ENCODE peak calls at places on chromosomes 13 and 19, in eight cellular contexts. One of them, this sample, is unnamed. For H3K4me1, the result is how much of the 10 kb centered on the place peaks cover.

GRCh38 chr13:77919351-77920294 is 992 bp upstream of the EDNRB start:
- DNase-seq in A549: no peak
- DNase-seq in right cardiac atrium: peak
- DNase-seq in heart left ventricle: peak
- DNase-seq in ovary: peak
- DNase-seq in CD8-positive, alpha-beta T cell: no peak
- DNase-seq in pancreas: peak
- DNase-seq in tibial nerve: peak
- DNase-seq in this sample: peak

GRCh38 chr13:110358381-110358780 is 51.3 kb downstream of the COL4A2 start:
- DNase-seq in A549: no peak
- DNase-seq in right cardiac atrium: no peak
- DNase-seq in ovary: no peak
- DNase-seq in heart left ventricle: no peak
- DNase-seq in pancreas: no peak
- DNase-seq in CD8-positive, alpha-beta T cell: no peak
- DNase-seq in tibial nerve: no peak
- DNase-seq in this sample: no peak

GRCh38 chr13:80952158-80952557 is 611.2 kb upstream of the SPRY2 start:
- DNase-seq in pancreas: no peak
- DNase-seq in A549: no peak
- DNase-seq in ovary: no peak
- DNase-seq in tibial nerve: no peak
- DNase-seq in right cardiac atrium: no peak
- DNase-seq in heart left ventricle: no peak
- DNase-seq in CD8-positive, alpha-beta T cell: no peak
- DNase-seq in this sample: no peak

GRCh38 chr13:31204592-31204991 is 4.8 kb downstream of the B3GLCT start:
- DNase-seq in CD8-positive, alpha-beta T cell: no peak
- DNase-seq in heart left ventricle: no peak
- DNase-seq in right cardiac atrium: no peak
- DNase-seq in A549: peak
- DNase-seq in ovary: no peak
- DNase-seq in pancreas: no peak
- DNase-seq in tibial nerve: no peak
- DNase-seq in this sample: no peak

GRCh38 chr13:19984430-19985218 is 26.1 kb downstream of the ZMYM2 start:
- DNase-seq in A549: peak
- DNase-seq in pancreas: no peak
- DNase-seq in CD8-positive, alpha-beta T cell: no peak
- DNase-seq in ovary: no peak
- DNase-seq in heart left ventricle: no peak
- DNase-seq in tibial nerve: no peak
- DNase-seq in right cardiac atrium: no peak
- DNase-seq in this sample: no peak

GRCh38 chr13:60398438-60398891 is 1.4 kb downstream of the TDRD3 start:
- DNase-seq in CD8-positive, alpha-beta T cell: no peak
- DNase-seq in pancreas: no peak
- DNase-seq in A549: no peak
- DNase-seq in right cardiac atrium: peak
- DNase-seq in heart left ventricle: no peak
- DNase-seq in ovary: no peak
- DNase-seq in tibial nerve: no peak
- DNase-seq in this sample: no peak

GRCh38 chr13:84834201-84834600 is 951.9 kb upstream of the SLITRK1 start:
- DNase-seq in heart left ventricle: no peak
- DNase-seq in right cardiac atrium: no peak
- DNase-seq in tibial nerve: no peak
- DNase-seq in ovary: no peak
- DNase-seq in A549: no peak
- DNase-seq in pancreas: no peak
- DNase-seq in CD8-positive, alpha-beta T cell: no peak
- DNase-seq in this sample: no peak

GRCh38 chr19:16828990-16829821 is at the start of gene SIN3B:
- DNase-seq in tibial nerve: peak
- DNase-seq in CD8-positive, alpha-beta T cell: peak
- DNase-seq in ovary: peak
- DNase-seq in pancreas: peak
- DNase-seq in right cardiac atrium: peak
- DNase-seq in heart left ventricle: peak
- DNase-seq in A549: peak
- DNase-seq in this sample: peak

GRCh38 chr13:29589234-29589633 is 6.3 kb downstream of the SLC7A1 start:
- DNase-seq in right cardiac atrium: no peak
- DNase-seq in heart left ventricle: no peak
- DNase-seq in A549: no peak
- DNase-seq in tibial nerve: no peak
- DNase-seq in ovary: no peak
- DNase-seq in pancreas: no peak
- DNase-seq in CD8-positive, alpha-beta T cell: no peak
- DNase-seq in this sample: no peak

GRCh38 chr19:18361646-18362045 is 21.2 kb downstream of the PGPEP1 start:
- DNase-seq in ovary: no peak
- DNase-seq in heart left ventricle: no peak
- DNase-seq in CD8-positive, alpha-beta T cell: no peak
- DNase-seq in pancreas: no peak
- DNase-seq in A549: no peak
- DNase-seq in tibial nerve: no peak
- DNase-seq in right cardiac atrium: no peak
- DNase-seq in this sample: no peak

GRCh38 chr19:18433039-18433691 is 4.8 kb downstream of the ISYNA1 start:
- DNase-seq in ovary: peak
- DNase-seq in right cardiac atrium: peak
- DNase-seq in tibial nerve: no peak
- DNase-seq in pancreas: no peak
- DNase-seq in CD8-positive, alpha-beta T cell: peak
- DNase-seq in A549: no peak
- DNase-seq in heart left ventricle: no peak
- DNase-seq in this sample: no peak

GRCh38 chr13:73417012-73417615 is 358.3 kb downstream of the KLF5 start:
- DNase-seq in pancreas: no peak
- DNase-seq in heart left ventricle: no peak
- DNase-seq in A549: peak
- DNase-seq in tibial nerve: no peak
- DNase-seq in ovary: no peak
- DNase-seq in CD8-positive, alpha-beta T cell: no peak
- DNase-seq in right cardiac atrium: no peak
- DNase-seq in this sample: no peak

GRCh38 chr19:27776020-27776419 is 1436.9 kb downstream of the UQCRFS1 start:
- DNase-seq in tibial nerve: no peak
- DNase-seq in ovary: no peak
- DNase-seq in heart left ventricle: no peak
- DNase-seq in A549: peak
- DNase-seq in CD8-positive, alpha-beta T cell: no peak
- DNase-seq in right cardiac atrium: no peak
- DNase-seq in pancreas: no peak
- DNase-seq in this sample: no peak

GRCh38 chr19:9165256-9165655 is 13.5 kb upstream of the OR7D2 start:
- DNase-seq in A549: no peak
- DNase-seq in CD8-positive, alpha-beta T cell: no peak
- DNase-seq in tibial nerve: no peak
- DNase-seq in right cardiac atrium: no peak
- DNase-seq in pancreas: no peak
- DNase-seq in heart left ventricle: no peak
- DNase-seq in ovary: no peak
- DNase-seq in this sample: no peak

GRCh38 chr13:54875111-54875510 is 1846.5 kb downstream of the OLFM4 start:
- DNase-seq in right cardiac atrium: no peak
- DNase-seq in A549: no peak
- DNase-seq in ovary: no peak
- DNase-seq in heart left ventricle: no peak
- DNase-seq in tibial nerve: no peak
- DNase-seq in CD8-positive, alpha-beta T cell: no peak
- DNase-seq in pancreas: no peak
- DNase-seq in this sample: no peak

GRCh38 chr13:76038920-76039716 is 403.0 kb downstream of the LMO7 start:
- DNase-seq in CD8-positive, alpha-beta T cell: no peak
- DNase-seq in ovary: no peak
- DNase-seq in right cardiac atrium: no peak
- DNase-seq in pancreas: no peak
- DNase-seq in tibial nerve: no peak
- DNase-seq in heart left ventricle: no peak
- DNase-seq in A549: no peak
- DNase-seq in this sample: no peak

GRCh38 chr19:48676887-48677286 is 4.1 kb upstream of the NTN5 start:
- DNase-seq in CD8-positive, alpha-beta T cell: no peak
- DNase-seq in ovary: no peak
- DNase-seq in right cardiac atrium: no peak
- DNase-seq in pancreas: no peak
- DNase-seq in heart left ventricle: no peak
- DNase-seq in tibial nerve: no peak
- DNase-seq in A549: no peak
- DNase-seq in this sample: no peak

GRCh38 chr13:114140131-114140908 is 7.9 kb upstream of the RASA3 start:
- DNase-seq in right cardiac atrium: no peak
- DNase-seq in heart left ventricle: no peak
- DNase-seq in tibial nerve: no peak
- DNase-seq in CD8-positive, alpha-beta T cell: peak
- DNase-seq in pancreas: peak
- DNase-seq in ovary: no peak
- DNase-seq in A549: no peak
- DNase-seq in this sample: no peak

GRCh38 chr13:107864543-107865460 is 350.5 kb downstream of the LIG4 start:
- DNase-seq in CD8-positive, alpha-beta T cell: no peak
- DNase-seq in heart left ventricle: no peak
- DNase-seq in pancreas: no peak
- DNase-seq in A549: peak
- DNase-seq in ovary: no peak
- DNase-seq in right cardiac atrium: no peak
- DNase-seq in tibial nerve: no peak
- DNase-seq in this sample: no peak

GRCh38 chr13:24254151-24254810 is 55.1 kb upstream of the C1QTNF9 start:
- DNase-seq in heart left ventricle: no peak
- DNase-seq in right cardiac atrium: peak
- DNase-seq in pancreas: no peak
- DNase-seq in A549: no peak
- DNase-seq in ovary: no peak
- DNase-seq in CD8-positive, alpha-beta T cell: peak
- DNase-seq in tibial nerve: no peak
- DNase-seq in this sample: peak

DNA sequence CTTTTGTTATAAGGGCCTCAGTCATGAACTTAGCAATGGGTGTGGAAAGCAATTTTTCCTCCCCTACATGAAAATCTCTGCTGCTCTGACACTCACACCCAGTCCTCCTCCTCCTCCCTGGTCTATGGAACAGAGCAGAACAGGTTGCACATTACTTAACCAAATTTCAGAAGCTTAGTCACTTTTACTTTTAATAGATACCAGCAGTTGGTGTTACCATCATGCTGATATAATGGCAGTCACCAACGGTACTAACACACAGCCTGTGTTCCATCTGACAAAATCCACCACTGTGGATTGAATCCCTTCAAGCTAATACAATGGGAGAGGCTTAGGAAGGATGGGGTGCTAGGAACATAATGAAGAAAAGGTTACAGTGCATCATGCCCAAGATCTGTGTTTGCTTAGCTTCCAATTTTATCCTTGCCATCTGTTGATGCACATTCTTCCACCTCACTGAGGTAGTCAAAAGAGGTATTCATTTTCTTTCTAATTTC is 9.8 kb downstream of the TPT1 start:
- DNase-seq in A549: no peak
- DNase-seq in right cardiac atrium: no peak
- DNase-seq in heart left ventricle: no peak
- DNase-seq in CD8-positive, alpha-beta T cell: no peak
- DNase-seq in tibial nerve: no peak
- DNase-seq in ovary: no peak
- DNase-seq in pancreas: no peak
- DNase-seq in this sample: no peak
- H3K27ac ChIP-seq in A549: peak
- H3K27ac ChIP-seq in right cardiac atrium: no peak
- H3K27ac ChIP-seq in heart left ventricle: no peak
- H3K27ac ChIP-seq in CD8-positive, alpha-beta T cell: no peak
- H3K27ac ChIP-seq in tibial nerve: no peak
- H3K27ac ChIP-seq in ovary: no peak
- H3K27ac ChIP-seq in pancreas: no peak
- H3K27ac ChIP-seq in this sample: no peak

GRCh38 chr19:46791944-46792343 is 3.5 kb upstream of the SLC1A5 start:
- DNase-seq in right cardiac atrium: no peak
- DNase-seq in CD8-positive, alpha-beta T cell: peak
- DNase-seq in tibial nerve: no peak
- DNase-seq in ovary: no peak
- DNase-seq in heart left ventricle: no peak
- DNase-seq in A549: no peak
- DNase-seq in pancreas: no peak
- DNase-seq in this sample: no peak
- H3K4me1 ChIP-seq in right cardiac atrium: under half
- H3K4me1 ChIP-seq in CD8-positive, alpha-beta T cell: under half
- H3K4me1 ChIP-seq in tibial nerve: under half
- H3K4me1 ChIP-seq in ovary: under half
- H3K4me1 ChIP-seq in heart left ventricle: under half
- H3K4me1 ChIP-seq in A549: under half
- H3K4me1 ChIP-seq in pancreas: under half
- H3K4me1 ChIP-seq in this sample: under half

GRCh38 chr19:51027126-51027806 is 850 bp upstream of the KLK11 start:
- DNase-seq in ovary: peak
- DNase-seq in right cardiac atrium: no peak
- DNase-seq in tibial nerve: no peak
- DNase-seq in heart left ventricle: no peak
- DNase-seq in CD8-positive, alpha-beta T cell: no peak
- DNase-seq in A549: no peak
- DNase-seq in pancreas: no peak
- DNase-seq in this sample: no peak
- H3K4me3 ChIP-seq in ovary: no peak
- H3K4me3 ChIP-seq in right cardiac atrium: no peak
- H3K4me3 ChIP-seq in tibial nerve: no peak
- H3K4me3 ChIP-seq in heart left ventricle: no peak
- H3K4me3 ChIP-seq in CD8-positive, alpha-beta T cell: no peak
- H3K4me3 ChIP-seq in A549: no peak
- H3K4me3 ChIP-seq in pancreas: peak
- H3K4me3 ChIP-seq in this sample: no peak

GRCh38 chr19:45250216-45250831 is 747 bp upstream of the MARK4 start:
- DNase-seq in pancreas: no peak
- DNase-seq in A549: no peak
- DNase-seq in tibial nerve: no peak
- DNase-seq in CD8-positive, alpha-beta T cell: no peak
- DNase-seq in ovary: no peak
- DNase-seq in right cardiac atrium: no peak
- DNase-seq in heart left ventricle: no peak
- DNase-seq in this sample: no peak

GRCh38 chr19:45253396-45254027 is 2.4 kb downstream of the MARK4 start:
- DNase-seq in CD8-positive, alpha-beta T cell: no peak
- DNase-seq in ovary: no peak
- DNase-seq in tibial nerve: no peak
- DNase-seq in heart left ventricle: no peak
- DNase-seq in A549: no peak
- DNase-seq in right cardiac atrium: no peak
- DNase-seq in pancreas: no peak
- DNase-seq in this sample: no peak

GRCh38 chr19:45250832-45251451 is at the start of gene MARK4:
- DNase-seq in tibial nerve: no peak
- DNase-seq in heart left ventricle: peak
- DNase-seq in pancreas: peak
- DNase-seq in A549: peak
- DNase-seq in ovary: peak
- DNase-seq in right cardiac atrium: peak
- DNase-seq in CD8-positive, alpha-beta T cell: peak
- DNase-seq in this sample: peak

GRCh38 chr19:45249261-45250033 is 1.6 kb upstream of the MARK4 start:
- DNase-seq in right cardiac atrium: no peak
- DNase-seq in A549: no peak
- DNase-seq in tibial nerve: no peak
- DNase-seq in pancreas: no peak
- DNase-seq in CD8-positive, alpha-beta T cell: no peak
- DNase-seq in ovary: no peak
- DNase-seq in heart left ventricle: no peak
- DNase-seq in this sample: no peak

GRCh38 chr19:45251452-45252354 is 632 bp downstream of the MARK4 start:
- DNase-seq in tibial nerve: no peak
- DNase-seq in CD8-positive, alpha-beta T cell: no peak
- DNase-seq in right cardiac atrium: peak
- DNase-seq in A549: no peak
- DNase-seq in heart left ventricle: no peak
- DNase-seq in ovary: peak
- DNase-seq in pancreas: peak
- DNase-seq in this sample: peak
- H3K27ac ChIP-seq in tibial nerve: peak
- H3K27ac ChIP-seq in CD8-positive, alpha-beta T cell: peak
- H3K27ac ChIP-seq in right cardiac atrium: no peak
- H3K27ac ChIP-seq in A549: peak
- H3K27ac ChIP-seq in heart left ventricle: peak
- H3K27ac ChIP-seq in ovary: peak
- H3K27ac ChIP-seq in pancreas: peak
- H3K27ac ChIP-seq in this sample: peak

This sample was measured in lower lobe of right lung.